ENCODE peak calls at places on chromosomes 13 and 19, in five cellular contexts. F is IMR-90, T is glutamatergic neuron, U is fibroblast of mammary gland, N is heart right ventricle. E is an unnamed sample.

GRCh38 chr19:28142258-28142657 is 1070.7 kb downstream of the UQCRFS1 start:
- DNase-seq in F (no peak), T (no peak), N (no peak), U (no peak), E (no peak)

GRCh38 chr19:37914908-37915307 is 7.9 kb downstream of the SIPA1L3 start:
- DNase-seq in N (no peak), T (no peak), U (no peak), F (no peak), E (no peak)

GRCh38 chr13:95256086-95256485 is 45.2 kb downstream of the ABCC4 start:
- DNase-seq in N (no peak), U (peak; percentile 88), T (no peak), F (peak; percentile 97), E (peak; percentile 96)

GRCh38 chr19:48174445-48175030 is 4.1 kb downstream of the ZSWIM9 start:
- DNase-seq in F (no peak), U (no peak), N (no peak), T (no peak), E (no peak)

GRCh38 chr13:28631792-28632191 is 27.1 kb upstream of the POMP start:
- DNase-seq in F (peak; percentile 43), N (no peak), T (no peak), U (peak; percentile 20), E (no peak)

GRCh38 chr13:98065468-98065867 is 77.4 kb upstream of the FARP1 start:
- DNase-seq in N (no peak), F (no peak), T (no peak), U (no peak), E (no peak)

GRCh38 chr13:87676254-87677042 is 5.3 kb downstream of the SLITRK5 start:
- DNase-seq in T (no peak), F (no peak), N (no peak), U (no peak), E (no peak)

GRCh38 chr13:84137292-84137691 is 255.0 kb upstream of the SLITRK1 start:
- DNase-seq in U (peak; percentile 3), F (no peak), N (no peak), T (no peak), E (no peak)

GRCh38 chr13:28763887-28764286 is 45.1 kb upstream of the SLC46A3 start:
- DNase-seq in U (no peak), F (no peak), T (no peak), N (no peak), E (no peak)

GRCh38 chr19:55099557-55100506 is 17.6 kb downstream of the PPP1R12C start:
- DNase-seq in F (no peak), N (peak; percentile 66), T (peak; percentile 36), U (no peak), E (no peak)

GRCh38 chr19:58196911-58197616 is 14.2 kb downstream of the ZNF274 start:
- DNase-seq in U (peak; percentile 43), T (no peak), F (peak; percentile 13), N (no peak), E (peak; percentile 40)

GRCh38 chr19:45471866-45472556 is 4.2 kb downstream of the FOSB start:
- DNase-seq in T (no peak), F (no peak), U (no peak), N (no peak), E (no peak)

GRCh38 chr19:14031719-14032480 is at the start of gene IL27RA:
- DNase-seq in T (peak; percentile 63), N (peak; percentile 75), F (peak; percentile 31), U (peak; percentile 26), E (peak; percentile 51)

GRCh38 chr13:95614641-95615245 is 29.8 kb downstream of the DZIP1 start:
- DNase-seq in T (no peak), F (no peak), U (no peak), N (no peak), E (peak; percentile 76)

GRCh38 chr13:42497798-42498197 is 76.2 kb upstream of the TNFSF11 start:
- DNase-seq in T (no peak), U (peak; percentile 87), N (no peak), F (peak; percentile 40), E (peak; percentile 92)

GRCh38 chr13:90719452-90719851 is 628.0 kb upstream of the MIR17HG start:
- DNase-seq in U (no peak), F (no peak), T (no peak), N (no peak), E (no peak)

GRCh38 chr19:36604656-36605100 is 435 bp upstream of the ZNF382 start:
- DNase-seq in U (peak; percentile 44), T (peak; percentile 76), N (peak; percentile 66), F (peak; percentile 40), E (peak; percentile 58)

GRCh38 chr19:8681345-8682021 is 17.1 kb downstream of the ACTL9 start:
- DNase-seq in T (no peak), F (no peak), N (no peak), U (no peak), E (no peak)

GRCh38 chr19:49869009-49869483 is 1.7 kb upstream of the PNKP start:
- DNase-seq in T (peak; percentile 87), N (no peak), U (no peak), F (no peak), E (no peak)

GRCh38 chr19:50432658-50433057 is at the start of gene MYBPC2:
- DNase-seq in T (no peak), F (no peak), U (no peak), N (no peak), E (no peak)

GRCh38 chr13:99151516-99151915 is 49.1 kb upstream of the UBAC2 start:
- DNase-seq in F (peak; percentile 41), U (peak; percentile 69), N (no peak), T (no peak), E (peak; percentile 96)

GRCh38 chr19:8609210-8610040 is 1.1 kb downstream of the ADAMTS10 start:
- DNase-seq in U (peak; percentile 35), T (peak; percentile 81), N (peak; percentile 56), F (peak; percentile 60), E (no peak)

GRCh38 chr13:101211261-101211660 is 205.0 kb downstream of the NALCN start:
- DNase-seq in U (peak; percentile 66), T (no peak), N (no peak), F (peak; percentile 72), E (peak; percentile 70)

GRCh38 chr13:40895207-40895606 is 105.8 kb downstream of the SLC25A15 start:
- DNase-seq in U (no peak), F (no peak), T (no peak), N (no peak), E (no peak)

GRCh38 chr13:87982436-87982835 is 311.3 kb downstream of the SLITRK5 start:
- DNase-seq in F (no peak), N (no peak), U (no peak), T (no peak), E (no peak)

GRCh38 chr13:40024962-40025714 is 369.7 kb downstream of the COG6 start:
- DNase-seq in T (no peak), N (no peak), F (no peak), U (peak; percentile 23), E (no peak)

GRCh38 chr19:47331931-47332547 is at the start of gene C5AR2:
- DNase-seq in N (no peak), U (peak; percentile 46), F (no peak), T (no peak), E (no peak)

GRCh38 chr19:10928563-10929401 is at the start of the genes TIMM29 and YIPF2:
- DNase-seq in F (peak; percentile 98), T (peak; percentile 95), U (peak; percentile 98), N (peak; percentile 98), E (peak; percentile 99)

GRCh38 chr13:46348976-46349375 is 38.1 kb downstream of the RUBCNL start:
- DNase-seq in U (peak; percentile 90), F (no peak), T (no peak), N (no peak), E (peak; percentile 6)

GRCh38 chr19:55657004-55657747 is 2.3 kb downstream of the U2AF2 start:
- DNase-seq in F (no peak), N (no peak), T (no peak), U (peak; percentile 39), E (peak; percentile 45)

GRCh38 chr13:98041081-98041820 is 87.8 kb downstream of the IPO5 start:
- DNase-seq in F (no peak), U (no peak), T (no peak), N (no peak), E (peak; percentile 63)

GRCh38 chr19:43784981-43785808 is 4.4 kb upstream of the KCNN4 start:
- DNase-seq in U (peak; percentile 81), N (peak; percentile 50), F (peak; percentile 67), T (peak; percentile 63), E (peak; percentile 79)

GRCh38 chr19:48683349-48683748 is 10.5 kb upstream of the NTN5 start:
- DNase-seq in F (peak; percentile 19), T (no peak), U (peak; percentile 44), N (peak; percentile 61), E (peak; percentile 22)

GRCh38 chr19:35909684-35910035 is 1.6 kb upstream of the TYROBP start:
- DNase-seq in F (no peak), T (no peak), U (no peak), N (no peak), E (no peak)

GRCh38 chr19:38561053-38561606 is 56.6 kb downstream of the MAP4K1 start:
- DNase-seq in N (no peak), F (no peak), T (no peak), U (no peak), E (no peak)

GRCh38 chr13:23901365-23901764 is 4.1 kb upstream of the C1QTNF9B start:
- DNase-seq in F (peak; percentile 61), N (no peak), U (peak; percentile 11), T (no peak), E (peak; percentile 80)

GRCh38 chr13:23902975-23903905 is 5.9 kb upstream of the C1QTNF9B start:
- DNase-seq in U (no peak), T (peak; percentile 29), N (no peak), F (no peak), E (no peak)

GRCh38 chr13:23898101-23898500 is 799 bp upstream of the C1QTNF9B start:
- DNase-seq in F (peak; percentile 98), U (peak; percentile 57), N (no peak), T (no peak), E (no peak)

GRCh38 chr13:23903906-23904280 is 6.6 kb upstream of the C1QTNF9B start:
- DNase-seq in T (peak; percentile 25), U (no peak), F (no peak), N (no peak), E (no peak)

GRCh38 chr13:23899555-23899954 is 2.3 kb upstream of the C1QTNF9B start:
- DNase-seq in U (peak; percentile 66), T (no peak), N (peak; percentile 59), F (peak; percentile 74), E (peak; percentile 35)
- TF ChIP-seq CTCF in U (peak; percentile 79), T (peak; percentile 62), N (peak; percentile 67), F (peak; percentile 74), E (peak; percentile 61)

GRCh38 chr19:1606138-1606651 is 933 bp upstream of the UQCR11 start:
- DNase-seq in N (no peak), T (no peak), F (no peak), U (no peak), E (no peak)
- TF ChIP-seq CTCF in N (no peak), T (no peak), F (no peak), U (no peak), E (no peak)

DNA sequence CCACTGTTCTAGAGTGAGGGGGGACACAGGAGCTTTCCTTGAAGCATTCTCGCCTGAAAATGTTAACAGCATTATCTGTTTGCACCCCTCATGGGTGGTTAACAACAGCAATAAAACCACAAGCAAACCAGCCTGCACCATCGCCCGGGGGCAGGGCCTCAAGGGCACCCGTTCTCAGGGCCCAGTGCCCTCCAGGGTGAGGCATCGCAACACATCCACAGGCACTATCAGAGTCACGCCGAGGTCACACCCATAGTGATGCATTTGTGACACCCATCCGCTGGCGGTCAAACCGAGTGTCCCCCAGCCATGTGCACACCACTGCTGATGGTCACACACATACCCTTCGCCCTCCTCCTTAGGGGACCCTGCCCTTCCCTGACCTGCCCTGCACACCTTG is 4.6 kb downstream of the FUT5 start:
- DNase-seq in T (no peak), U (no peak), F (no peak), N (no peak), E (no peak)
- TF ChIP-seq CTCF in T (no peak), U (no peak), F (no peak), N (no peak), E (no peak)

GRCh38 chr19:29571181-29571580 is 34.9 kb upstream of the POP4 start:
- DNase-seq in F (no peak), U (no peak), N (no peak), T (no peak), E (no peak)
- TF ChIP-seq CTCF in F (no peak), U (no peak), N (no peak), T (no peak), E (no peak)